ENCODE peak calls at places on chromosomes 11 and 22, in six cellular contexts. W is choroid plexus epithelial cell, M is osteoblast, L is suprapubic skin, C is dorsolateral prefrontal cortex, V is cardiac fibroblast. Z is an unnamed sample.

GRCh38 chr11:15923169-15923568 is 433.2 kb downstream of the SOX6 start:
- DNase-seq in W (peak), M (no peak), L (no peak), C (no peak), V (peak), Z (peak)

GRCh38 chr11:63918576-63919171 is 1.7 kb upstream of the RCOR2 start:
- DNase-seq in W (peak), M (peak), L (no peak), C (no peak), V (no peak), Z (peak)

GRCh38 chr11:68989936-68990606 is 9.3 kb upstream of the MRGPRD start:
- DNase-seq in W (no peak), M (no peak), L (peak), C (no peak), V (no peak), Z (no peak)

GRCh38 chr11:104999716-105000115 is 23.3 kb downstream of the CASP5 start:
- DNase-seq in W (no peak), M (no peak), L (no peak), C (no peak), V (no peak), Z (no peak)

GRCh38 chr11:11947825-11948224 is 60.6 kb downstream of the DKK3 start:
- DNase-seq in W (no peak), M (no peak), L (no peak), C (no peak), V (no peak), Z (no peak)

GRCh38 chr11:78373689-78374088 is 43.9 kb downstream of the GAB2 start:
- DNase-seq in W (no peak), M (no peak), L (no peak), C (no peak), V (no peak), Z (no peak)

GRCh38 chr11:43035011-43035564 is 276.7 kb upstream of the API5 start:
- DNase-seq in W (no peak), M (no peak), L (no peak), C (no peak), V (no peak), Z (no peak)

GRCh38 chr11:118068206-118068944 is 8.5 kb upstream of the TMPRSS4 start:
- DNase-seq in W (no peak), M (no peak), L (no peak), C (peak), V (no peak), Z (peak)

GRCh38 chr11:10388574-10388973 is 66.5 kb upstream of the AMPD3 start:
- DNase-seq in W (no peak), M (no peak), L (peak), C (no peak), V (no peak), Z (no peak)

GRCh38 chr11:44313701-44314489 is 4.0 kb upstream of the ALX4 start:
- DNase-seq in W (no peak), M (peak), L (no peak), C (no peak), V (peak), Z (no peak)

GRCh38 chr11:16785520-16786128 is 47.2 kb downstream of the C11orf58 start:
- DNase-seq in W (peak), M (peak), L (no peak), C (peak), V (peak), Z (peak)

GRCh38 chr11:124398924-124399323 is at the start of gene OR8B3:
- DNase-seq in W (no peak), M (no peak), L (no peak), C (no peak), V (no peak), Z (no peak)

GRCh38 chr11:117823294-117823940 is 1.1 kb downstream of the FXYD2 start:
- DNase-seq in W (no peak), M (peak), L (no peak), C (no peak), V (no peak), Z (peak)

GRCh38 chr11:102438311-102439062 is 14.1 kb downstream of the TMEM123 start:
- DNase-seq in W (no peak), M (no peak), L (no peak), C (no peak), V (no peak), Z (no peak)

GRCh38 chr22:27642104-27642800 is 159.3 kb downstream of the MN1 start:
- DNase-seq in W (no peak), M (no peak), L (no peak), C (peak), V (no peak), Z (no peak)

GRCh38 chr22:23251445-23252093 is 71.3 kb downstream of the BCR start:
- DNase-seq in W (no peak), M (peak), L (no peak), C (no peak), V (peak), Z (no peak)

GRCh38 chr22:29755889-29756288 is 10.9 kb downstream of the ZMAT5 start:
- DNase-seq in W (no peak), M (no peak), L (no peak), C (no peak), V (no peak), Z (no peak)

GRCh38 chr11:122556605-122557004 is 98.9 kb upstream of the UBASH3B start:
- DNase-seq in W (peak), M (peak), L (no peak), C (no peak), V (no peak), Z (peak)

GRCh38 chr11:93735627-93736026 is 5.7 kb downstream of the TAF1D start:
- DNase-seq in W (no peak), M (no peak), L (no peak), C (no peak), V (no peak), Z (no peak)

GRCh38 chr11:78300108-78300507 is 111.4 kb downstream of the USP35 start:
- DNase-seq in W (no peak), M (no peak), L (no peak), C (no peak), V (no peak), Z (no peak)

GRCh38 chr22:37060801-37061610 is 9.5 kb downstream of the KCTD17 start:
- DNase-seq in W (no peak), M (no peak), L (no peak), C (no peak), V (no peak), Z (no peak)

GRCh38 chr11:131356201-131356600 is 14.2 kb upstream of the NTM start:
- DNase-seq in W (peak), M (no peak), L (no peak), C (no peak), V (no peak), Z (no peak)

GRCh38 chr11:61922539-61922938 is 5.2 kb upstream of the RAB3IL1 start:
- DNase-seq in W (peak), M (peak), L (peak), C (no peak), V (peak), Z (peak)

GRCh38 chr11:83257638-83258229 is 28.4 kb downstream of the CCDC90B start:
- DNase-seq in W (peak), M (peak), L (no peak), C (no peak), V (peak), Z (no peak)

GRCh38 chr11:74269161-74269809 is 42.2 kb downstream of the P4HA3 start:
- DNase-seq in W (peak), M (no peak), L (no peak), C (no peak), V (peak), Z (peak)

GRCh38 chr22:37056246-37056645 is 4.7 kb downstream of the KCTD17 start:
- DNase-seq in W (no peak), M (peak), L (no peak), C (no peak), V (no peak), Z (no peak)

GRCh38 chr11:21415566-21415965 is 746.2 kb downstream of the NELL1 start:
- DNase-seq in W (no peak), M (no peak), L (no peak), C (no peak), V (no peak), Z (no peak)

GRCh38 chr22:37228106-37229011 is 15.7 kb downstream of the RAC2 start:
- DNase-seq in W (peak), M (peak), L (no peak), C (peak), V (no peak), Z (no peak)

GRCh38 chr22:41070665-41071331 is 21.6 kb upstream of the EP300 start:
- DNase-seq in W (no peak), M (no peak), L (no peak), C (no peak), V (no peak), Z (no peak)

GRCh38 chr11:33987975-33988580 is 63.5 kb upstream of the CAPRIN1 start:
- DNase-seq in W (peak), M (peak), L (no peak), C (peak), V (peak), Z (peak)

GRCh38 chr11:69854719-69855118 is 35.5 kb upstream of the FGF3 start:
- DNase-seq in W (peak), M (no peak), L (no peak), C (no peak), V (peak), Z (no peak)

GRCh38 chr11:117941163-117941707 is 12.0 kb upstream of the TMPRSS13 start:
- DNase-seq in W (no peak), M (peak), L (no peak), C (no peak), V (no peak), Z (peak)

GRCh38 chr22:23197836-23198235 is 17.5 kb downstream of the BCR start:
- DNase-seq in W (no peak), M (peak), L (no peak), C (no peak), V (no peak), Z (no peak)

GRCh38 chr22:26065847-26066246 is 103.4 kb upstream of the SEZ6L start:
- DNase-seq in W (no peak), M (no peak), L (no peak), C (no peak), V (no peak), Z (no peak)

GRCh38 chr11:124669193-124669592 is 4.3 kb downstream of the SIAE start:
- DNase-seq in W (peak), M (no peak), L (no peak), C (no peak), V (peak), Z (peak)

GRCh38 chr11:120336641-120337132 is 474 bp downstream of the ARHGEF12 start:
- DNase-seq in W (peak), M (peak), L (no peak), C (no peak), V (peak), Z (peak)

GRCh38 chr22:38111941-38112355 is 1.5 kb upstream of the BAIAP2L2 start:
- DNase-seq in W (no peak), M (peak), L (no peak), C (no peak), V (no peak), Z (no peak)

GRCh38 chr22:48957987-48958321 is 869.7 kb downstream of the BRD1 start:
- DNase-seq in W (no peak), M (peak), L (no peak), C (peak), V (no peak), Z (no peak)

GRCh38 chr11:72848846-72849466 is 34.7 kb downstream of the ATG16L2 start:
- DNase-seq in W (peak), M (peak), L (no peak), C (no peak), V (peak), Z (peak)

DNA sequence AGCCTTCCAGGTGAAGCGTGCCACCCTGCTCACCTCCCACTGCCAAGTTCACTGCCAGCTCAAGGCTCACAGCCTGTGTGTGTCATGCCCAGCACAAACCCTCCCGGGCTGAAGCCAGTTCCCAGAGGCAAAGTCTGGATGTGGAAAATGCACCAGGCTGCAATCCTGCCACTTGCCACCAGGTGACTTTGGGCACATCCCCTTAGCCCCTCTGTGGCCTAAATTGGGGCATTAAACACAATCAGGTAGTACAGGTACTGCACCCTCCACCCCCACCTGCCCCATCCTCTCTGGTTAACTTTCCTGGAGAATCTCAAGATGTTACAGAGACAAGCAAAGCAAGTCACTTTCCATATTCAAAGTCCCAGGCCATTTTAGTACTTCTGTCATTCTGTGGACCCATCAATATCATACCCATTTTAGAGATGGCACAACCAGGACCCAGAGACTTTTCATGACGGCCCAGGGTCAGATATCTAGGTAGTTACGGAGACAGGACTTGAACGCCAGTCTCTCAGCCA is 1.8 kb upstream of the RASD2 start:
- DNase-seq in W (peak), M (peak), L (no peak), C (no peak), V (no peak), Z (peak)
- TF ChIP-seq CTCF in W (peak), M (peak), L (peak), C (peak), V (peak), Z (peak)

GRCh38 chr22:50074551-50075042 is 10.6 kb downstream of the MLC1 start:
- DNase-seq in W (peak), M (peak), L (no peak), C (no peak), V (no peak), Z (peak)
- H3K4me3 ChIP-seq in W (no peak), M (no peak), L (no peak), C (no peak), V (no peak), Z (no peak)

GRCh38 chr11:48110509-48110766 is 106.2 kb upstream of the OR4B1 start:
- DNase-seq in W (no peak), M (no peak), L (no peak), C (no peak), V (no peak), Z (no peak)

GRCh38 chr11:48111941-48112340 is 104.7 kb upstream of the OR4B1 start:
- DNase-seq in W (no peak), M (peak), L (no peak), C (no peak), V (no peak), Z (no peak)

GRCh38 chr11:48107188-48107704 is 109.4 kb upstream of the OR4B1 start:
- DNase-seq in W (no peak), M (no peak), L (no peak), C (no peak), V (peak), Z (no peak)

GRCh38 chr11:48108231-48109045 is 108.2 kb upstream of the OR4B1 start:
- DNase-seq in W (no peak), M (no peak), L (no peak), C (no peak), V (no peak), Z (no peak)

DNA sequence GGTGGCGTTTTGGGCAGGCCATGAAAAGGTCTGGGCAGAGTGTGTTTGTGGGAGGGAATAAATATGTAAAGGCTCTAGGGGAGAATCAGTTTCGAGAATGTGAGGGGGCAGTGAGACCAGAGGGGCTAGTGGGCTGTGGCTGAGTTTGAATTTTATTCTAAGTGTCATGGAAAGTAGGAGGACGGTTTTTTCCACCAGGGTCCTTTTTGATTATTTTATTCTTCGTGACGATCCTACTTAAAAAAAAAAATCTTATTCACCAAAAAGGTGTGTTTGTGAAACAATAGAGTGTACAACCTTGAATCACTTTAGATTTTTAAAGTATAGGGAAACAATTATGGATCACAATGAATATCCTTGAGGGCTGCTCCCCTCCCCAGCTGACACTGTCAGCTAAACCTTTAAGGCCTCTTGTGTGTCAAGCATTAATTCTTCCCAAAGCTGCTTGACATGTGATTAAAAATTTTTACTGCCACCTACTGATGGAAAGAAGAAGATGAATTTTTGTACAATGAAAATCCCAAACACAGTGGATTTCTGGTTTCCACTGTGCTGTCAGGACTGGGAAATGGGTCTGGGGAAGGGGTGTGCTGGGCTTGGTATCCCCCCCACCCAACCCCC is 107.5 kb upstream of the OR4B1 start:
- DNase-seq in W (peak), M (no peak), L (no peak), C (no peak), V (peak), Z (no peak)
- TF ChIP-seq CTCF in W (peak), M (peak), L (peak), C (peak), V (peak), Z (peak)

DNA sequence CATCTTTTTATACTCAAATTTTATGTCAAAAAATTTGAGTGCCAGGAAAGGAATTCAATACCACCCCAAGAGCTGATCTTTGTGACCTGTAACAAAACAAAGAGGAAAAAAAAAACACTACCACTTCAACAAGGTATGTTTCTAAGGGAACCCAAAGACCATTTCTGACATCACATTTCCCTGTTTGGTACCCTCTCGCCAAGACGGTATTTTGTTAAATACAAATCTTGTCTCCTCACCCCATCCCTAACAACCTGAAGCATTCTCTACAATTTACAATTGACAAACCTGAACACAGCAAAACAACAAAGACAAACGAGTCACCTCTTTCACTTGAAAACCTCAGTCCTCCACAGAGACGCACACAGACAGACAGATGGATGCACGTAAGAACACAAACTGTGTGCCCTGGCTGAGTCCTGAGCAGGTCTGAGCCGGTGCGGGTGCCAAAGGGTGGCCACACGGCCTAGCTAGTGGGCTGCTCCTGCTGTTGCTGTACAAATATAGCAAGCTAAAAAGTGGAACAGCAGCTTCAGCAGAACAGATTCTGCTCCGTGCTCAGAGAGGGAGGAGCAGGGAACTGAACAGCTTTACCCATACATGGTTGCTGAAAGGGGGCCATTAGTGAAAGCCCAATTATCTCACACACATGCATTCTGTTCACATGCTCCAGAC is 28.6 kb downstream of the CELF1 start:
- DNase-seq in W (peak), M (no peak), L (no peak), C (peak), V (peak), Z (no peak)
- H3K4me3 ChIP-seq in W (no peak), M (peak), L (peak), C (peak), V (no peak), Z (no peak)

DNA sequence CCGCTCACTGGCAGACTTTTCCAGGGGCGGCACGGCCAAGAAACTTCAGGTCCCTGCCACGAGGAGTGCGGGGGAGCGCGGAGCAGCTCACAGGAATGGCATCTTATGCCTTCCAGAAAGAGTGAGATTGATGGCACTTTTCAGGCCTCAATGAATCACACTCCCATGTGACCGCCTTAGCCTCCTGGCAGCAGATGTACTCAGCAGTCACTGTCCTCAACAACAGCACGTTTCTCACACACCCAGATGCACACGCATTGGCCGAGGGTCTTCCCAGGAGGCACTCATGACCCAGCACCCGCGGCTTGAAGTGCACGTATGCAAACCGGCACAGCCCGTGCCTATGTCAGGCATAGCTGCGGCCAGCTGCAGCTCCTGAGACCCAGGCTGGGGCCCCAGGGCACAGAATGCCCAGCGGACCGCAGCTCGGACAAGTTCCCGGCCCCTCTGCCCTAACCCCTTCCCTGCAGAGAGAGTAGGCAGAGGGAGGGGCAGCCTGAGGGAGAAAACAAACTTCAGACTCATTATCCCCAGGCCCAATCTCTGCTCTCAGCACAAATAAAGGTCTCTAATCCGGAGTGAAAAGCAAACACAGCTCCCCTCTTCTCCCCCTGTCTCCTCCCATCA is 48.3 kb downstream of the RPUSD4 start:
- DNase-seq in W (peak), M (peak), L (no peak), C (peak), V (peak), Z (peak)
- TF ChIP-seq CTCF in W (no peak), M (no peak), L (peak), C (no peak), V (no peak), Z (no peak)

DNA sequence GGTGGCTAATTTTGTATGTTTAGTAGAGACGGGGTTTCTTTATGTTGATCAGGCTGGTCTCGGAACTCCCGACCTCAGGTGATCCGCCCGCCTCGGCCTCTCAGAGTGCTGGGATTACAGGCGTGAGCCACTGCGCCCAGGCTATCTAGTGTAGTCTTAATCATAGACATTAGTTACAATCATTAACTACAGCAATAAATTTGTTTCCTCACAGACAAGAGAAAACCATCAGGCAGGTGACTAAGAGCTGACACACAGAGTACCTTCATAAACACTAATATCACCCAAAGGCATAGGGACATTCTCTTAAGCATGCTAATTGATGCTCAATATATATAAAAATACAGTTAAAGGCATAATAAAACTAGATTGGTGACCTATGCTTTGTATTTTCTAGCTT is 19.4 kb downstream of the SDHD start:
- DNase-seq in W (no peak), M (no peak), L (no peak), C (no peak), V (no peak), Z (no peak)
- H3K4me3 ChIP-seq in W (no peak), M (no peak), L (no peak), C (no peak), V (no peak), Z (no peak)

Z was measured in endodermal cell.